ENCODE peak calls at places on chromosomes 13 and 19, in nine cellular contexts. One of them, this sample, is unnamed.

GRCh38 chr13:33799950-33800592 is 17.9 kb upstream of the RFC3 start:
- DNase-seq in body of pancreas: no peak
- DNase-seq in colonic mucosa: no peak
- DNase-seq in IMR-90: peak
- DNase-seq in heart left ventricle: no peak
- DNase-seq in fibroblast of pulmonary artery: peak
- DNase-seq in tibial nerve: no peak
- DNase-seq in transverse colon: no peak
- DNase-seq in psoas muscle: no peak
- DNase-seq in this sample: no peak

GRCh38 chr19:29400917-29401711 is 124.7 kb upstream of the VSTM2B start:
- DNase-seq in body of pancreas: no peak
- DNase-seq in colonic mucosa: no peak
- DNase-seq in IMR-90: no peak
- DNase-seq in heart left ventricle: no peak
- DNase-seq in fibroblast of pulmonary artery: no peak
- DNase-seq in tibial nerve: no peak
- DNase-seq in transverse colon: no peak
- DNase-seq in psoas muscle: no peak
- DNase-seq in this sample: no peak

GRCh38 chr19:7386308-7386707 is 37.6 kb downstream of the ARHGEF18 start:
- DNase-seq in body of pancreas: no peak
- DNase-seq in colonic mucosa: no peak
- DNase-seq in IMR-90: no peak
- DNase-seq in heart left ventricle: no peak
- DNase-seq in fibroblast of pulmonary artery: no peak
- DNase-seq in tibial nerve: no peak
- DNase-seq in transverse colon: no peak
- DNase-seq in psoas muscle: no peak
- DNase-seq in this sample: no peak

GRCh38 chr13:111359237-111359915 is 38.9 kb downstream of the TEX29 start:
- DNase-seq in body of pancreas: no peak
- DNase-seq in colonic mucosa: no peak
- DNase-seq in IMR-90: peak
- DNase-seq in heart left ventricle: no peak
- DNase-seq in fibroblast of pulmonary artery: no peak
- DNase-seq in tibial nerve: no peak
- DNase-seq in transverse colon: no peak
- DNase-seq in psoas muscle: no peak
- DNase-seq in this sample: peak

GRCh38 chr19:10418281-10419199 is 1.8 kb upstream of the PDE4A start:
- DNase-seq in body of pancreas: no peak
- DNase-seq in colonic mucosa: no peak
- DNase-seq in IMR-90: no peak
- DNase-seq in heart left ventricle: no peak
- DNase-seq in fibroblast of pulmonary artery: no peak
- DNase-seq in tibial nerve: no peak
- DNase-seq in transverse colon: no peak
- DNase-seq in psoas muscle: no peak
- DNase-seq in this sample: no peak

GRCh38 chr19:290539-291521 is at the start of gene PLPP2:
- DNase-seq in body of pancreas: peak
- DNase-seq in colonic mucosa: peak
- DNase-seq in IMR-90: no peak
- DNase-seq in heart left ventricle: no peak
- DNase-seq in fibroblast of pulmonary artery: peak
- DNase-seq in tibial nerve: no peak
- DNase-seq in transverse colon: peak
- DNase-seq in psoas muscle: peak
- DNase-seq in this sample: peak

GRCh38 chr13:34647379-34647778 is 294.7 kb upstream of the NBEA start:
- DNase-seq in body of pancreas: no peak
- DNase-seq in colonic mucosa: no peak
- DNase-seq in IMR-90: no peak
- DNase-seq in heart left ventricle: no peak
- DNase-seq in fibroblast of pulmonary artery: no peak
- DNase-seq in tibial nerve: no peak
- DNase-seq in transverse colon: no peak
- DNase-seq in psoas muscle: no peak
- DNase-seq in this sample: no peak

GRCh38 chr19:18967358-18968146 is 26.5 kb upstream of the HOMER3 start:
- DNase-seq in body of pancreas: peak
- DNase-seq in colonic mucosa: peak
- DNase-seq in IMR-90: peak
- DNase-seq in heart left ventricle: peak
- DNase-seq in fibroblast of pulmonary artery: peak
- DNase-seq in tibial nerve: peak
- DNase-seq in transverse colon: peak
- DNase-seq in psoas muscle: peak
- DNase-seq in this sample: peak

GRCh38 chr19:38455031-38455430 is 21.5 kb downstream of the RYR1 start:
- DNase-seq in body of pancreas: no peak
- DNase-seq in colonic mucosa: no peak
- DNase-seq in IMR-90: peak
- DNase-seq in heart left ventricle: no peak
- DNase-seq in fibroblast of pulmonary artery: peak
- DNase-seq in tibial nerve: no peak
- DNase-seq in transverse colon: no peak
- DNase-seq in psoas muscle: no peak
- DNase-seq in this sample: no peak

GRCh38 chr13:88031980-88032562 is 360.9 kb downstream of the SLITRK5 start:
- DNase-seq in body of pancreas: no peak
- DNase-seq in colonic mucosa: no peak
- DNase-seq in IMR-90: peak
- DNase-seq in heart left ventricle: no peak
- DNase-seq in fibroblast of pulmonary artery: peak
- DNase-seq in tibial nerve: no peak
- DNase-seq in transverse colon: no peak
- DNase-seq in psoas muscle: no peak
- DNase-seq in this sample: no peak

GRCh38 chr19:18290250-18291018 is 9.0 kb upstream of the JUND start:
- DNase-seq in body of pancreas: peak
- DNase-seq in colonic mucosa: no peak
- DNase-seq in IMR-90: peak
- DNase-seq in heart left ventricle: no peak
- DNase-seq in fibroblast of pulmonary artery: peak
- DNase-seq in tibial nerve: no peak
- DNase-seq in transverse colon: peak
- DNase-seq in psoas muscle: no peak
- DNase-seq in this sample: no peak

GRCh38 chr13:112067871-112068305 is 939 bp downstream of the SOX1 start:
- DNase-seq in body of pancreas: no peak
- DNase-seq in colonic mucosa: no peak
- DNase-seq in IMR-90: no peak
- DNase-seq in heart left ventricle: no peak
- DNase-seq in fibroblast of pulmonary artery: no peak
- DNase-seq in tibial nerve: no peak
- DNase-seq in transverse colon: no peak
- DNase-seq in psoas muscle: no peak
- DNase-seq in this sample: no peak

GRCh38 chr19:3785464-3785937 is 680 bp downstream of the MATK start:
- DNase-seq in body of pancreas: no peak
- DNase-seq in colonic mucosa: no peak
- DNase-seq in IMR-90: no peak
- DNase-seq in heart left ventricle: no peak
- DNase-seq in fibroblast of pulmonary artery: no peak
- DNase-seq in tibial nerve: no peak
- DNase-seq in transverse colon: no peak
- DNase-seq in psoas muscle: no peak
- DNase-seq in this sample: no peak

GRCh38 chr19:947707-948533 is 22.1 kb downstream of the ARID3A start:
- DNase-seq in body of pancreas: peak
- DNase-seq in colonic mucosa: peak
- DNase-seq in IMR-90: no peak
- DNase-seq in heart left ventricle: peak
- DNase-seq in fibroblast of pulmonary artery: no peak
- DNase-seq in tibial nerve: peak
- DNase-seq in transverse colon: peak
- DNase-seq in psoas muscle: peak
- DNase-seq in this sample: peak

GRCh38 chr13:22828081-22828480 is 352.7 kb upstream of the SGCG start:
- DNase-seq in body of pancreas: no peak
- DNase-seq in colonic mucosa: no peak
- DNase-seq in IMR-90: peak
- DNase-seq in heart left ventricle: no peak
- DNase-seq in fibroblast of pulmonary artery: no peak
- DNase-seq in tibial nerve: no peak
- DNase-seq in transverse colon: no peak
- DNase-seq in psoas muscle: no peak
- DNase-seq in this sample: no peak

GRCh38 chr13:90968510-90968909 is 379.0 kb upstream of the MIR17HG start:
- DNase-seq in body of pancreas: peak
- DNase-seq in colonic mucosa: no peak
- DNase-seq in IMR-90: no peak
- DNase-seq in heart left ventricle: no peak
- DNase-seq in fibroblast of pulmonary artery: peak
- DNase-seq in tibial nerve: no peak
- DNase-seq in transverse colon: no peak
- DNase-seq in psoas muscle: no peak
- DNase-seq in this sample: no peak

GRCh38 chr13:36912983-36913382 is 7.1 kb downstream of the SMAD9 start:
- DNase-seq in body of pancreas: no peak
- DNase-seq in colonic mucosa: no peak
- DNase-seq in IMR-90: peak
- DNase-seq in heart left ventricle: no peak
- DNase-seq in fibroblast of pulmonary artery: no peak
- DNase-seq in tibial nerve: no peak
- DNase-seq in transverse colon: no peak
- DNase-seq in psoas muscle: no peak
- DNase-seq in this sample: no peak

GRCh38 chr13:24625870-24626419 is 54.3 kb upstream of the ATP12A start:
- DNase-seq in body of pancreas: no peak
- DNase-seq in colonic mucosa: peak
- DNase-seq in IMR-90: no peak
- DNase-seq in heart left ventricle: no peak
- DNase-seq in fibroblast of pulmonary artery: no peak
- DNase-seq in tibial nerve: no peak
- DNase-seq in transverse colon: no peak
- DNase-seq in psoas muscle: no peak
- DNase-seq in this sample: no peak

DNA sequence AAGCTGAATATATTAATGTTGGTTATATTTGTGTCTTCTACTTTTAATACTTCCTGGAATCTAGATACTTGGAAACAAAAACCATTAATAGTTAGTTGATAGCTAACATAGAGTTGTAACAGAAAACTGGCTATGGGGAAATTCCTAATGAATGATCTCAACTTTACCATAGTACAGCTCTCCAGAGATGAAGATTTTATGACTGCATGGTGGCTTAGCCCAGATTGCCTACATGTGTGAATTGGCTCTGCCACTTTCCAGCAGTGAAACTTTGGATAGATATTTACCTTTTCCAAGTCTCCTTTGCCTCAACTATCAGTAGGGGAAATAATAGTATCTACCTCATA is 161.0 kb downstream of the LACC1 start:
- DNase-seq in body of pancreas: no peak
- DNase-seq in colonic mucosa: no peak
- DNase-seq in IMR-90: peak
- DNase-seq in heart left ventricle: no peak
- DNase-seq in fibroblast of pulmonary artery: peak
- DNase-seq in tibial nerve: no peak
- DNase-seq in transverse colon: no peak
- DNase-seq in psoas muscle: no peak
- DNase-seq in this sample: no peak
- H3K4me3 ChIP-seq in body of pancreas: no peak
- H3K4me3 ChIP-seq in colonic mucosa: no peak
- H3K4me3 ChIP-seq in IMR-90: no peak
- H3K4me3 ChIP-seq in heart left ventricle: no peak
- H3K4me3 ChIP-seq in fibroblast of pulmonary artery: no peak
- H3K4me3 ChIP-seq in tibial nerve: no peak
- H3K4me3 ChIP-seq in transverse colon: no peak
- H3K4me3 ChIP-seq in psoas muscle: no peak
- H3K4me3 ChIP-seq in this sample: no peak

GRCh38 chr19:39845621-39846175 is 481 bp downstream of the FBL start:
- DNase-seq in body of pancreas: no peak
- DNase-seq in colonic mucosa: no peak
- DNase-seq in IMR-90: no peak
- DNase-seq in heart left ventricle: peak
- DNase-seq in fibroblast of pulmonary artery: no peak
- DNase-seq in tibial nerve: no peak
- DNase-seq in transverse colon: no peak
- DNase-seq in psoas muscle: no peak
- DNase-seq in this sample: no peak
- TF ChIP-seq CTCF in body of pancreas: no peak
- TF ChIP-seq CTCF in colonic mucosa: no peak
- TF ChIP-seq CTCF in IMR-90: peak
- TF ChIP-seq CTCF in heart left ventricle: no peak
- TF ChIP-seq CTCF in fibroblast of pulmonary artery: peak
- TF ChIP-seq CTCF in tibial nerve: no peak
- TF ChIP-seq CTCF in transverse colon: no peak
- TF ChIP-seq CTCF in psoas muscle: no peak
- TF ChIP-seq CTCF in this sample: no peak

GRCh38 chr13:70932511-70932910 is 824.3 kb upstream of the KLHL1 start:
- DNase-seq in body of pancreas: no peak
- DNase-seq in colonic mucosa: no peak
- DNase-seq in IMR-90: no peak
- DNase-seq in heart left ventricle: no peak
- DNase-seq in fibroblast of pulmonary artery: no peak
- DNase-seq in tibial nerve: no peak
- DNase-seq in transverse colon: no peak
- DNase-seq in psoas muscle: no peak
- DNase-seq in this sample: no peak
- H3K4me3 ChIP-seq in body of pancreas: no peak
- H3K4me3 ChIP-seq in colonic mucosa: no peak
- H3K4me3 ChIP-seq in IMR-90: no peak
- H3K4me3 ChIP-seq in heart left ventricle: no peak
- H3K4me3 ChIP-seq in fibroblast of pulmonary artery: no peak
- H3K4me3 ChIP-seq in tibial nerve: no peak
- H3K4me3 ChIP-seq in transverse colon: no peak
- H3K4me3 ChIP-seq in psoas muscle: no peak
- H3K4me3 ChIP-seq in this sample: no peak

DNA sequence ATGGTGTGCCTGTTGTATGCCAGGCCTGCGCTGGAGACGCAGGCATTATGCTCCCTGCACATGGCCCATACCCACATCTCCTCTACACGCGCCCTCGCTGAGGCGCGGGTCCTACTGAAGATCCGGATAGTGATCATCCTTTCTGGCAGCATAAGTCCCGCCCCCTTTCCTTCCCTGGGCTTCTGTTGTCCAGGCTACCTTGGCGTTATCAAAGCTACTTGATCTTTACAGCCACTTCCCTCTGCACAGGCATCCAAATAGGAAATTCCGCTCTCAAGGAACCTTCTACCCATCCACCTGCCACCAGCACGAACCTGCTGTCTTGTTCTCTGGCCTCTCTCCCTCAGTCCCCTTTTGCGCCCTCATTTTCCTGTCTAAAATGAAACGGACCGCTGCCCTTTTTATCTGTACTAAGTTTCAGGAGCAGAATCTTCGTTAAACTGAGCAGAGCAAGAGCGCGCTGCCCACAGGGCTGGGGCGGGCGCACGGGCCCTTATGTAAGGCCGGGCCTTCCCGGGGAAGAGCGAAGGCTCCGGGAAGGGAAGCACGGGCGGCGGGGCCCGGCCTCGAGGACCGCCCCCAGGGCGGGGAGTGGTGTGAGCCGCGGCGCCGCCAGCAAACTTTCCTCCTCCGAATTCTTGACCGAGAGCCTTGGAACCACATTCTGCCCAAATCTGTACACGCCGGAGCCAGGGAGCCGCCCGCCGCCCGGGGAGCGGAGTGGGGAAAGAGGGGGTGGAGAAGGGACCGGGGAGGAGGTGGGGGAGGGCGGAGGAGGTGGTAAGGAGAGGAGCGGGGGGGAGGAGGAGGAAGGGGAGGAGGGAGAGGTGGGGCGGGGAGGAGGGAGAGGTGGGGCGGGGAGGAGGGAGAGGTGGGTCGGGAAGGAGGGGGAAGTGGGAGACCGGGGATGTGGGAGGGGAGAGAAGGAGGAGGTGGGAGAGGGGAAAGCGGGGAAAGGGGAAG is 919 bp upstream of the UBE2L5 start:
- DNase-seq in body of pancreas: peak
- DNase-seq in colonic mucosa: peak
- DNase-seq in IMR-90: peak
- DNase-seq in heart left ventricle: peak
- DNase-seq in fibroblast of pulmonary artery: peak
- DNase-seq in tibial nerve: peak
- DNase-seq in transverse colon: peak
- DNase-seq in psoas muscle: peak
- DNase-seq in this sample: peak
- TF ChIP-seq CTCF in body of pancreas: no peak
- TF ChIP-seq CTCF in colonic mucosa: no peak
- TF ChIP-seq CTCF in IMR-90: no peak
- TF ChIP-seq CTCF in heart left ventricle: no peak
- TF ChIP-seq CTCF in fibroblast of pulmonary artery: no peak
- TF ChIP-seq CTCF in tibial nerve: no peak
- TF ChIP-seq CTCF in transverse colon: no peak
- TF ChIP-seq CTCF in psoas muscle: no peak
- TF ChIP-seq CTCF in this sample: no peak